ENCODE peak calls at places on chromosomes 16 and 17, in nine cellular contexts. One of them, this sample, is unnamed.

GRCh38 chr17:57629470-57629869 is 115.6 kb downstream of the CCDC182 start:
- DNase-seq in breast epithelium: no peak
- DNase-seq in CD4-positive, alpha-beta T cell: no peak
- DNase-seq in stimulated activated CD8-positive, alpha-beta memory T cell treated with anti-CD3 and anti-CD28 coated beads, Interleukin-15, amount 100 ng/mL, for 1 hour: no peak
- DNase-seq in stimulated activated CD4-positive, alpha-beta T cell treated with anti-CD3 and anti-CD28 coated beads, Interleukin-15, amount 100 ng/mL, for 1 hour: no peak
- DNase-seq in non-pigmented ciliary epithelial cell: no peak
- DNase-seq in caudate nucleus: no peak
- DNase-seq in activated CD8-positive, alpha-beta memory T cell treated with anti-CD3 and anti-CD28 coated beads for 48 hours: no peak
- DNase-seq in fibroblast of the aortic adventitia: no peak
- DNase-seq in this sample: no peak

GRCh38 chr17:66386789-66387351 is 84.5 kb downstream of the PRKCA start:
- DNase-seq in stimulated activated CD4-positive, alpha-beta T cell treated with anti-CD3 and anti-CD28 coated beads, Interleukin-15, amount 100 ng/mL, for 1 hour: no peak
- DNase-seq in fibroblast of the aortic adventitia: peak; percentile 63
- DNase-seq in CD4-positive, alpha-beta T cell: no peak
- DNase-seq in non-pigmented ciliary epithelial cell: no peak
- DNase-seq in stimulated activated CD8-positive, alpha-beta memory T cell treated with anti-CD3 and anti-CD28 coated beads, Interleukin-15, amount 100 ng/mL, for 1 hour: no peak
- DNase-seq in caudate nucleus: no peak
- DNase-seq in activated CD8-positive, alpha-beta memory T cell treated with anti-CD3 and anti-CD28 coated beads for 48 hours: no peak
- DNase-seq in breast epithelium: no peak
- DNase-seq in this sample: no peak

GRCh38 chr16:55543470-55543869 is 23.0 kb upstream of the CAPNS2 start:
- DNase-seq in caudate nucleus: no peak
- DNase-seq in breast epithelium: no peak
- DNase-seq in stimulated activated CD4-positive, alpha-beta T cell treated with anti-CD3 and anti-CD28 coated beads, Interleukin-15, amount 100 ng/mL, for 1 hour: no peak
- DNase-seq in fibroblast of the aortic adventitia: peak; percentile 72
- DNase-seq in activated CD8-positive, alpha-beta memory T cell treated with anti-CD3 and anti-CD28 coated beads for 48 hours: no peak
- DNase-seq in stimulated activated CD8-positive, alpha-beta memory T cell treated with anti-CD3 and anti-CD28 coated beads, Interleukin-15, amount 100 ng/mL, for 1 hour: no peak
- DNase-seq in CD4-positive, alpha-beta T cell: no peak
- DNase-seq in non-pigmented ciliary epithelial cell: no peak
- DNase-seq in this sample: no peak

GRCh38 chr16:69166221-69166833 is 20.6 kb upstream of the SNTB2 start:
- DNase-seq in CD4-positive, alpha-beta T cell: no peak
- DNase-seq in stimulated activated CD8-positive, alpha-beta memory T cell treated with anti-CD3 and anti-CD28 coated beads, Interleukin-15, amount 100 ng/mL, for 1 hour: peak; percentile 2
- DNase-seq in activated CD8-positive, alpha-beta memory T cell treated with anti-CD3 and anti-CD28 coated beads for 48 hours: peak; percentile 62
- DNase-seq in caudate nucleus: no peak
- DNase-seq in stimulated activated CD4-positive, alpha-beta T cell treated with anti-CD3 and anti-CD28 coated beads, Interleukin-15, amount 100 ng/mL, for 1 hour: peak; percentile 51
- DNase-seq in fibroblast of the aortic adventitia: peak; percentile 39
- DNase-seq in non-pigmented ciliary epithelial cell: no peak
- DNase-seq in breast epithelium: no peak
- DNase-seq in this sample: no peak

GRCh38 chr17:34269969-34270368 is at the start of gene CCL7:
- DNase-seq in CD4-positive, alpha-beta T cell: no peak
- DNase-seq in stimulated activated CD4-positive, alpha-beta T cell treated with anti-CD3 and anti-CD28 coated beads, Interleukin-15, amount 100 ng/mL, for 1 hour: no peak
- DNase-seq in fibroblast of the aortic adventitia: peak; percentile 50
- DNase-seq in breast epithelium: no peak
- DNase-seq in non-pigmented ciliary epithelial cell: no peak
- DNase-seq in stimulated activated CD8-positive, alpha-beta memory T cell treated with anti-CD3 and anti-CD28 coated beads, Interleukin-15, amount 100 ng/mL, for 1 hour: no peak
- DNase-seq in caudate nucleus: no peak
- DNase-seq in activated CD8-positive, alpha-beta memory T cell treated with anti-CD3 and anti-CD28 coated beads for 48 hours: no peak
- DNase-seq in this sample: no peak

GRCh38 chr17:5943232-5943631 is 126.9 kb upstream of the WSCD1 start:
- DNase-seq in fibroblast of the aortic adventitia: no peak
- DNase-seq in CD4-positive, alpha-beta T cell: no peak
- DNase-seq in breast epithelium: no peak
- DNase-seq in stimulated activated CD4-positive, alpha-beta T cell treated with anti-CD3 and anti-CD28 coated beads, Interleukin-15, amount 100 ng/mL, for 1 hour: no peak
- DNase-seq in activated CD8-positive, alpha-beta memory T cell treated with anti-CD3 and anti-CD28 coated beads for 48 hours: no peak
- DNase-seq in stimulated activated CD8-positive, alpha-beta memory T cell treated with anti-CD3 and anti-CD28 coated beads, Interleukin-15, amount 100 ng/mL, for 1 hour: no peak
- DNase-seq in caudate nucleus: no peak
- DNase-seq in non-pigmented ciliary epithelial cell: no peak
- DNase-seq in this sample: no peak

GRCh38 chr17:44219126-44219635 is 294 bp downstream of the UBTF start:
- DNase-seq in stimulated activated CD8-positive, alpha-beta memory T cell treated with anti-CD3 and anti-CD28 coated beads, Interleukin-15, amount 100 ng/mL, for 1 hour: no peak
- DNase-seq in fibroblast of the aortic adventitia: peak; percentile 54
- DNase-seq in non-pigmented ciliary epithelial cell: no peak
- DNase-seq in breast epithelium: peak; percentile 49
- DNase-seq in activated CD8-positive, alpha-beta memory T cell treated with anti-CD3 and anti-CD28 coated beads for 48 hours: peak; percentile 59
- DNase-seq in stimulated activated CD4-positive, alpha-beta T cell treated with anti-CD3 and anti-CD28 coated beads, Interleukin-15, amount 100 ng/mL, for 1 hour: peak; percentile 62
- DNase-seq in CD4-positive, alpha-beta T cell: no peak
- DNase-seq in caudate nucleus: no peak
- DNase-seq in this sample: peak; percentile 65

GRCh38 chr17:78042542-78042941 is 84.0 kb downstream of the TNRC6C start:
- DNase-seq in breast epithelium: no peak
- DNase-seq in caudate nucleus: no peak
- DNase-seq in fibroblast of the aortic adventitia: no peak
- DNase-seq in activated CD8-positive, alpha-beta memory T cell treated with anti-CD3 and anti-CD28 coated beads for 48 hours: no peak
- DNase-seq in stimulated activated CD4-positive, alpha-beta T cell treated with anti-CD3 and anti-CD28 coated beads, Interleukin-15, amount 100 ng/mL, for 1 hour: no peak
- DNase-seq in CD4-positive, alpha-beta T cell: no peak
- DNase-seq in non-pigmented ciliary epithelial cell: no peak
- DNase-seq in stimulated activated CD8-positive, alpha-beta memory T cell treated with anti-CD3 and anti-CD28 coated beads, Interleukin-15, amount 100 ng/mL, for 1 hour: no peak
- DNase-seq in this sample: no peak

GRCh38 chr16:81593481-81593880 is 148.9 kb downstream of the CMIP start:
- DNase-seq in breast epithelium: no peak
- DNase-seq in activated CD8-positive, alpha-beta memory T cell treated with anti-CD3 and anti-CD28 coated beads for 48 hours: no peak
- DNase-seq in stimulated activated CD8-positive, alpha-beta memory T cell treated with anti-CD3 and anti-CD28 coated beads, Interleukin-15, amount 100 ng/mL, for 1 hour: no peak
- DNase-seq in fibroblast of the aortic adventitia: no peak
- DNase-seq in CD4-positive, alpha-beta T cell: no peak
- DNase-seq in non-pigmented ciliary epithelial cell: no peak
- DNase-seq in caudate nucleus: no peak
- DNase-seq in stimulated activated CD4-positive, alpha-beta T cell treated with anti-CD3 and anti-CD28 coated beads, Interleukin-15, amount 100 ng/mL, for 1 hour: no peak
- DNase-seq in this sample: no peak

GRCh38 chr16:716250-716607 is 1.3 kb downstream of the METRN start:
- DNase-seq in stimulated activated CD4-positive, alpha-beta T cell treated with anti-CD3 and anti-CD28 coated beads, Interleukin-15, amount 100 ng/mL, for 1 hour: no peak
- DNase-seq in CD4-positive, alpha-beta T cell: no peak
- DNase-seq in breast epithelium: no peak
- DNase-seq in fibroblast of the aortic adventitia: peak; percentile 60
- DNase-seq in non-pigmented ciliary epithelial cell: no peak
- DNase-seq in caudate nucleus: no peak
- DNase-seq in stimulated activated CD8-positive, alpha-beta memory T cell treated with anti-CD3 and anti-CD28 coated beads, Interleukin-15, amount 100 ng/mL, for 1 hour: no peak
- DNase-seq in activated CD8-positive, alpha-beta memory T cell treated with anti-CD3 and anti-CD28 coated beads for 48 hours: no peak
- DNase-seq in this sample: no peak

GRCh38 chr16:67268136-67268579 is 11.2 kb upstream of the PLEKHG4 start:
- DNase-seq in caudate nucleus: no peak
- DNase-seq in stimulated activated CD8-positive, alpha-beta memory T cell treated with anti-CD3 and anti-CD28 coated beads, Interleukin-15, amount 100 ng/mL, for 1 hour: no peak
- DNase-seq in stimulated activated CD4-positive, alpha-beta T cell treated with anti-CD3 and anti-CD28 coated beads, Interleukin-15, amount 100 ng/mL, for 1 hour: no peak
- DNase-seq in activated CD8-positive, alpha-beta memory T cell treated with anti-CD3 and anti-CD28 coated beads for 48 hours: no peak
- DNase-seq in fibroblast of the aortic adventitia: peak; percentile 99
- DNase-seq in non-pigmented ciliary epithelial cell: no peak
- DNase-seq in CD4-positive, alpha-beta T cell: no peak
- DNase-seq in breast epithelium: no peak
- DNase-seq in this sample: no peak

GRCh38 chr16:85842848-85843247 is 43.4 kb downstream of the COX4I1 start:
- DNase-seq in non-pigmented ciliary epithelial cell: no peak
- DNase-seq in CD4-positive, alpha-beta T cell: no peak
- DNase-seq in activated CD8-positive, alpha-beta memory T cell treated with anti-CD3 and anti-CD28 coated beads for 48 hours: no peak
- DNase-seq in stimulated activated CD4-positive, alpha-beta T cell treated with anti-CD3 and anti-CD28 coated beads, Interleukin-15, amount 100 ng/mL, for 1 hour: no peak
- DNase-seq in caudate nucleus: no peak
- DNase-seq in fibroblast of the aortic adventitia: no peak
- DNase-seq in stimulated activated CD8-positive, alpha-beta memory T cell treated with anti-CD3 and anti-CD28 coated beads, Interleukin-15, amount 100 ng/mL, for 1 hour: no peak
- DNase-seq in breast epithelium: no peak
- DNase-seq in this sample: no peak

This sample was measured in T-helper 17 cell.